ENCODE peak calls at places on chromosomes 3 and 15, in six cellular contexts. H is prostate gland, R is lower lobe of right lung, D is heart right ventricle, A is kidney, S is hepatocyte. M is an unnamed sample.

GRCh38 chr3:139588450-139588849 is 48.9 kb upstream of the RBP1 start:
- DNase-seq in S (peak; percentile 34), R (no peak), H (no peak), A (no peak), D (peak; percentile 20), M (no peak)

GRCh38 chr3:98172621-98173020 is 6.1 kb downstream of the OR5H15 start:
- DNase-seq in H (no peak), R (no peak), D (no peak), S (no peak), A (no peak), M (no peak)

GRCh38 chr15:43134157-43134637 is 811 bp downstream of the TMEM62 start:
- DNase-seq in D (no peak), A (no peak), H (no peak), R (no peak), S (no peak), M (no peak)

GRCh38 chr3:16618721-16619120 is 13.5 kb upstream of the DAZL start:
- DNase-seq in S (no peak), R (no peak), A (no peak), H (no peak), D (no peak), M (no peak)

GRCh38 chr15:59522988-59523461 is 85.0 kb downstream of the FAM81A start:
- DNase-seq in D (no peak), H (no peak), A (no peak), R (no peak), S (peak; percentile 16), M (no peak)

GRCh38 chr3:85576091-85576690 is 617.4 kb downstream of the CADM2 start:
- DNase-seq in A (no peak), H (no peak), R (peak; percentile 45), S (peak; percentile 73), D (peak; percentile 42), M (no peak)

GRCh38 chr15:69843927-69844326 is 253.8 kb downstream of the TLE3 start:
- DNase-seq in A (no peak), S (no peak), R (no peak), D (peak; percentile 42), H (no peak), M (no peak)

GRCh38 chr15:94584833-94585244 is 353.5 kb downstream of the MCTP2 start:
- DNase-seq in S (no peak), D (peak; percentile 8), A (no peak), R (no peak), H (no peak), M (no peak)

GRCh38 chr3:146142757-146143156 is 18.2 kb downstream of the PLOD2 start:
- DNase-seq in A (no peak), R (no peak), D (no peak), S (peak; percentile 39), H (no peak), M (no peak)

GRCh38 chr15:39312984-39313383 is 267.9 kb upstream of the THBS1 start:
- DNase-seq in S (peak; percentile 48), R (no peak), A (no peak), D (peak; percentile 16), H (no peak), M (no peak)

GRCh38 chr15:92048739-92049138 is 195.2 kb downstream of the SLCO3A1 start:
- DNase-seq in S (no peak), A (no peak), H (no peak), R (no peak), D (no peak), M (no peak)

GRCh38 chr3:115071611-115072010 is 75.5 kb downstream of the ZBTB20 start:
- DNase-seq in R (no peak), H (no peak), D (no peak), A (no peak), S (no peak), M (no peak)

GRCh38 chr3:129015388-129016105 is 14.4 kb downstream of the EFCC1 start:
- DNase-seq in A (peak; percentile 90), R (peak; percentile 61), D (peak; percentile 73), H (no peak), S (no peak), M (no peak)

GRCh38 chr15:68792901-68793766 is 27.6 kb downstream of the ANP32A start:
- DNase-seq in R (peak; percentile 83), D (no peak), S (no peak), H (peak; percentile 94), A (peak; percentile 79), M (no peak)

GRCh38 chr3:13475871-13476590 is 4.1 kb upstream of the HDAC11 start:
- DNase-seq in R (no peak), H (no peak), D (no peak), A (no peak), S (no peak), M (no peak)

GRCh38 chr3:18648868-18649450 is 223.8 kb upstream of the SATB1 start:
- DNase-seq in D (no peak), A (no peak), S (no peak), R (no peak), H (no peak), M (no peak)

GRCh38 chr3:126057936-126058335 is 26.0 kb downstream of the SLC41A3 start:
- DNase-seq in R (no peak), S (no peak), D (no peak), A (no peak), H (no peak), M (no peak)

GRCh38 chr3:126397610-126398422 is 3.1 kb downstream of the CFAP100 start:
- DNase-seq in D (no peak), R (no peak), S (no peak), A (peak; percentile 68), H (no peak), M (no peak)

GRCh38 chr15:92586383-92586910 is 69.1 kb downstream of the FAM174B start:
- DNase-seq in R (no peak), D (no peak), S (no peak), A (no peak), H (no peak), M (no peak)

GRCh38 chr3:34396288-34396687 is 597.9 kb downstream of the PDCD6IP start:
- DNase-seq in S (no peak), D (no peak), R (peak; percentile 66), A (no peak), H (no peak), M (no peak)

GRCh38 chr3:147393261-147393964 is 12.9 kb downstream of the ZIC4 start:
- DNase-seq in D (no peak), A (no peak), H (no peak), R (no peak), S (no peak), M (no peak)

GRCh38 chr15:77603616-77604406 is 28.9 kb downstream of the LINGO1 start:
- DNase-seq in R (no peak), A (no peak), D (no peak), H (no peak), S (no peak), M (no peak)

GRCh38 chr15:60035344-60035743 is 31.2 kb downstream of the FOXB1 start:
- DNase-seq in A (no peak), H (no peak), D (no peak), R (no peak), S (no peak), M (no peak)

GRCh38 chr15:60005352-60006202 is 1.5 kb downstream of the FOXB1 start:
- DNase-seq in A (peak; percentile 67), D (no peak), H (no peak), R (peak; percentile 43), S (no peak), M (no peak)

GRCh38 chr15:90660195-90660995 is 56.8 kb upstream of the BLM start:
- DNase-seq in A (peak; percentile 90), S (peak; percentile 62), D (peak; percentile 76), H (no peak), R (peak; percentile 75), M (peak; percentile 65)

GRCh38 chr15:79973445-79974180 is 2.6 kb upstream of the BCL2A1 start:
- DNase-seq in H (no peak), D (no peak), A (no peak), R (no peak), S (no peak), M (no peak)

GRCh38 chr15:46312133-46312740 is 677.4 kb downstream of the SQOR start:
- DNase-seq in H (peak; percentile 61), D (peak; percentile 73), R (peak; percentile 59), A (no peak), S (peak; percentile 88), M (peak; percentile 11)

GRCh38 chr3:127387119-127387518 is 99.3 kb upstream of the PRR20G start:
- DNase-seq in A (peak; percentile 71), S (no peak), R (no peak), H (no peak), D (no peak), M (no peak)

GRCh38 chr3:100041328-100041749 is 73.0 kb downstream of the FILIP1L start:
- DNase-seq in H (no peak), S (peak; percentile 58), A (no peak), R (no peak), D (peak; percentile 42), M (no peak)

GRCh38 chr3:33317963-33318708 is 40.9 kb downstream of the FBXL2 start:
- DNase-seq in A (no peak), R (no peak), D (no peak), H (no peak), S (no peak), M (no peak)

DNA sequence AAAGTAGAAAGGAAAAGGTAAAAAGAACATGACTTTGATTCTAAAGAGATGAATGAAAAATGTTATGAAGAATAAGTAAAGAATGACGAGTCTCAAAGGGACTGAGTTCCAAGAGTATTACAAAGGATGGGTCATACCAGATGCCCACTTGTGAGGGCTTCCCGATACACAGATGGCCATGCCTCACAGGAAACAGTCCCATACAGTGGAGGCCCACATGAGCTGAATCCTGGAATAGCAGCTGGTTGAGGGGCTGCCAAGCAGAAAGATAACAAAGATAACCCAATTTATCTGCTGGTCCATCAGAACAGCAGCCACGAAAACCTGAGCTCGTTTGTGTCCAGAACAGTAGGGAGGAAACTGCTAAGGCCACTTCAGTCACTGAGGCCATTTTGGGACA is 3.7 kb downstream of the SSR3 start:
- DNase-seq in A (no peak), H (no peak), S (no peak), D (no peak), R (no peak), M (no peak)
- H3K4me1 ChIP-seq in A (no peaks in the 10 kb centered on the region), H (peaks cover 6% of the 10 kb centered on the region), S (peaks cover 17% of the 10 kb centered on the region), D (peaks cover 84% of the 10 kb centered on the region), R (peaks cover 42% of the 10 kb centered on the region), M (peaks cover 76% of the 10 kb centered on the region)

GRCh38 chr3:5188419-5189405 is 1.2 kb downstream of the EDEM1 start:
- DNase-seq in R (peak; percentile 75), H (no peak), D (peak; percentile 19), A (no peak), S (peak; percentile 61), M (no peak)
- H3K4me3 ChIP-seq in R (peak overlapping the region; percentile 96), H (peak overlapping the region; percentile 95), D (peak overlapping the region; percentile 98), A (peak overlapping the region; percentile 93), S (peak overlapping the region; percentile 93), M (peak overlapping the region; percentile 94)

DNA sequence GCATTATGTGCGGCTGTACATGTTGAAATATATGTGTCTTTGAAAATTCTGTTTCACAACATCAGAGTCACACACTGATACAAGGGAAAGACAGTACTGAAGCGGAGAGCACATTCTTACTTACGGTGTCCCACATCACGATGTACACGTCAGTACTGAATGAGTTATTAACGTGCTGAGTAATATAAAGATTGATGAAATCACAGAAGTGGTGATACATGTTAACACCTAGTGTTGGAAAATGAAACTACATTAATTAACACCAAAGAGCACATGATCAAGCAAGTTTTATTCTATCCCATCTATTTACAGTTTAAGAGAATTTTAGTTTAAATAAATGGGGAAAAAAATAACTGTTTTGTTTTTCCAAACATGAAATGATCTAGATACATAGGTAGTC is 15.6 kb downstream of the EOGT start:
- DNase-seq in R (no peak), H (no peak), D (no peak), A (no peak), S (no peak), M (no peak)
- TF ChIP-seq CTCF in R (no peak), H (no peak), D (no peak), A (no peak), S (no peak), M (no peak)

DNA sequence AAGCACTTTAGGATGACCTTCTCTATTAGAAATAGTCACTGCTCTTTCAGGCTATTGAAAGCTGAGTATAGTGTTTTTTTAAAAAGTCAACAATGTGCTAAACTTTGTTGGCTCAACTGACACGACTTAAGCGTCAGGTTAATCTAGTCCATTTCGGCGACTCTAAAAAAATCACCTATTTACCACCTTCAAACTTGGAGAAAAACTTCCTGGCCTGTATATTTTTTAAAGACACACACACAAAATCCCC is 517.8 kb downstream of the FOXP1 start:
- DNase-seq in D (no peak), H (no peak), A (no peak), S (no peak), R (no peak), M (no peak)
- H3K4me1 ChIP-seq in D (peaks cover 63% of the 10 kb centered on the region), H (peaks cover 9% of the 10 kb centered on the region), A (peaks cover 6% of the 10 kb centered on the region), S (peaks cover 51% of the 10 kb centered on the region), R (peaks cover 73% of the 10 kb centered on the region), M (peaks cover 20% of the 10 kb centered on the region)

M was measured in thoracic aorta.